ENCODE peak calls at places on chromosomes 6 and 20, in nine cellular contexts. One of them, this sample, is unnamed.

GRCh38 chr20:41783423-41784220 is 165.4 kb upstream of the CHD6 start:
- DNase-seq in HT-29: no peak
- DNase-seq in lung microvascular endothelial cell: no peak
- DNase-seq in LNCaP clone FGC: no peak
- DNase-seq in stimulated activated CD8-positive, alpha-beta memory T cell treated with anti-CD3 and anti-CD28 coated beads, Interleukin-15, amount 100 ng/mL, for 24 hours: no peak
- DNase-seq in HFFc6: no peak
- DNase-seq in left cardiac atrium: no peak
- DNase-seq in T-helper 1 cell: no peak
- DNase-seq in fibroblast of the aortic adventitia: no peak
- DNase-seq in this sample: no peak

GRCh38 chr6:41713161-41713649 is 22.2 kb downstream of the TFEB start:
- DNase-seq in HT-29: peak
- DNase-seq in lung microvascular endothelial cell: no peak
- DNase-seq in LNCaP clone FGC: no peak
- DNase-seq in stimulated activated CD8-positive, alpha-beta memory T cell treated with anti-CD3 and anti-CD28 coated beads, Interleukin-15, amount 100 ng/mL, for 24 hours: no peak
- DNase-seq in HFFc6: peak
- DNase-seq in left cardiac atrium: no peak
- DNase-seq in T-helper 1 cell: no peak
- DNase-seq in fibroblast of the aortic adventitia: peak
- DNase-seq in this sample: peak

GRCh38 chr20:45857836-45858250 is 429 bp downstream of the ZSWIM3 start:
- DNase-seq in HT-29: no peak
- DNase-seq in lung microvascular endothelial cell: no peak
- DNase-seq in LNCaP clone FGC: no peak
- DNase-seq in stimulated activated CD8-positive, alpha-beta memory T cell treated with anti-CD3 and anti-CD28 coated beads, Interleukin-15, amount 100 ng/mL, for 24 hours: no peak
- DNase-seq in HFFc6: no peak
- DNase-seq in left cardiac atrium: no peak
- DNase-seq in T-helper 1 cell: no peak
- DNase-seq in fibroblast of the aortic adventitia: no peak
- DNase-seq in this sample: no peak

GRCh38 chr6:31581511-31582229 is 554 bp downstream of the LTB start:
- DNase-seq in HT-29: no peak
- DNase-seq in lung microvascular endothelial cell: peak
- DNase-seq in LNCaP clone FGC: no peak
- DNase-seq in stimulated activated CD8-positive, alpha-beta memory T cell treated with anti-CD3 and anti-CD28 coated beads, Interleukin-15, amount 100 ng/mL, for 24 hours: no peak
- DNase-seq in HFFc6: no peak
- DNase-seq in left cardiac atrium: peak
- DNase-seq in T-helper 1 cell: no peak
- DNase-seq in fibroblast of the aortic adventitia: no peak
- DNase-seq in this sample: no peak

GRCh38 chr6:66173587-66173986 is 466.6 kb upstream of the EYS start:
- DNase-seq in HT-29: no peak
- DNase-seq in lung microvascular endothelial cell: no peak
- DNase-seq in LNCaP clone FGC: no peak
- DNase-seq in stimulated activated CD8-positive, alpha-beta memory T cell treated with anti-CD3 and anti-CD28 coated beads, Interleukin-15, amount 100 ng/mL, for 24 hours: no peak
- DNase-seq in HFFc6: no peak
- DNase-seq in left cardiac atrium: no peak
- DNase-seq in T-helper 1 cell: no peak
- DNase-seq in fibroblast of the aortic adventitia: no peak
- DNase-seq in this sample: no peak

GRCh38 chr20:22180244-22180643 is 404.1 kb downstream of the FOXA2 start:
- DNase-seq in HT-29: no peak
- DNase-seq in lung microvascular endothelial cell: no peak
- DNase-seq in LNCaP clone FGC: no peak
- DNase-seq in stimulated activated CD8-positive, alpha-beta memory T cell treated with anti-CD3 and anti-CD28 coated beads, Interleukin-15, amount 100 ng/mL, for 24 hours: no peak
- DNase-seq in HFFc6: no peak
- DNase-seq in left cardiac atrium: no peak
- DNase-seq in T-helper 1 cell: no peak
- DNase-seq in fibroblast of the aortic adventitia: no peak
- DNase-seq in this sample: no peak

GRCh38 chr6:138455746-138456392 is 43.4 kb downstream of the NHSL1 start:
- DNase-seq in HT-29: peak
- DNase-seq in lung microvascular endothelial cell: peak
- DNase-seq in LNCaP clone FGC: no peak
- DNase-seq in stimulated activated CD8-positive, alpha-beta memory T cell treated with anti-CD3 and anti-CD28 coated beads, Interleukin-15, amount 100 ng/mL, for 24 hours: no peak
- DNase-seq in HFFc6: peak
- DNase-seq in left cardiac atrium: no peak
- DNase-seq in T-helper 1 cell: no peak
- DNase-seq in fibroblast of the aortic adventitia: peak
- DNase-seq in this sample: peak

GRCh38 chr6:52020961-52021570 is 66.3 kb downstream of the PKHD1 start:
- DNase-seq in HT-29: peak
- DNase-seq in lung microvascular endothelial cell: peak
- DNase-seq in LNCaP clone FGC: no peak
- DNase-seq in stimulated activated CD8-positive, alpha-beta memory T cell treated with anti-CD3 and anti-CD28 coated beads, Interleukin-15, amount 100 ng/mL, for 24 hours: no peak
- DNase-seq in HFFc6: peak
- DNase-seq in left cardiac atrium: no peak
- DNase-seq in T-helper 1 cell: no peak
- DNase-seq in fibroblast of the aortic adventitia: peak
- DNase-seq in this sample: peak

GRCh38 chr6:128731249-128732165 is 151.4 kb upstream of the LAMA2 start:
- DNase-seq in HT-29: peak
- DNase-seq in lung microvascular endothelial cell: peak
- DNase-seq in LNCaP clone FGC: peak
- DNase-seq in stimulated activated CD8-positive, alpha-beta memory T cell treated with anti-CD3 and anti-CD28 coated beads, Interleukin-15, amount 100 ng/mL, for 24 hours: no peak
- DNase-seq in HFFc6: peak
- DNase-seq in left cardiac atrium: no peak
- DNase-seq in T-helper 1 cell: no peak
- DNase-seq in fibroblast of the aortic adventitia: peak
- DNase-seq in this sample: peak

GRCh38 chr6:143213977-143214376 is 153.3 kb downstream of the AIG1 start:
- DNase-seq in HT-29: no peak
- DNase-seq in lung microvascular endothelial cell: no peak
- DNase-seq in LNCaP clone FGC: no peak
- DNase-seq in stimulated activated CD8-positive, alpha-beta memory T cell treated with anti-CD3 and anti-CD28 coated beads, Interleukin-15, amount 100 ng/mL, for 24 hours: no peak
- DNase-seq in HFFc6: no peak
- DNase-seq in left cardiac atrium: no peak
- DNase-seq in T-helper 1 cell: no peak
- DNase-seq in fibroblast of the aortic adventitia: peak
- DNase-seq in this sample: no peak

GRCh38 chr6:73739097-73739496 is 43.1 kb downstream of the CD109 start:
- DNase-seq in HT-29: peak
- DNase-seq in lung microvascular endothelial cell: peak
- DNase-seq in LNCaP clone FGC: peak
- DNase-seq in stimulated activated CD8-positive, alpha-beta memory T cell treated with anti-CD3 and anti-CD28 coated beads, Interleukin-15, amount 100 ng/mL, for 24 hours: no peak
- DNase-seq in HFFc6: peak
- DNase-seq in left cardiac atrium: no peak
- DNase-seq in T-helper 1 cell: no peak
- DNase-seq in fibroblast of the aortic adventitia: peak
- DNase-seq in this sample: peak

GRCh38 chr6:100803264-100803663 is 77.9 kb downstream of the ASCC3 start:
- DNase-seq in HT-29: no peak
- DNase-seq in lung microvascular endothelial cell: no peak
- DNase-seq in LNCaP clone FGC: peak
- DNase-seq in stimulated activated CD8-positive, alpha-beta memory T cell treated with anti-CD3 and anti-CD28 coated beads, Interleukin-15, amount 100 ng/mL, for 24 hours: no peak
- DNase-seq in HFFc6: no peak
- DNase-seq in left cardiac atrium: no peak
- DNase-seq in T-helper 1 cell: no peak
- DNase-seq in fibroblast of the aortic adventitia: no peak
- DNase-seq in this sample: no peak

GRCh38 chr20:51747182-51747911 is 20.8 kb downstream of the ATP9A start:
- DNase-seq in HT-29: no peak
- DNase-seq in lung microvascular endothelial cell: no peak
- DNase-seq in LNCaP clone FGC: no peak
- DNase-seq in stimulated activated CD8-positive, alpha-beta memory T cell treated with anti-CD3 and anti-CD28 coated beads, Interleukin-15, amount 100 ng/mL, for 24 hours: no peak
- DNase-seq in HFFc6: no peak
- DNase-seq in left cardiac atrium: no peak
- DNase-seq in T-helper 1 cell: no peak
- DNase-seq in fibroblast of the aortic adventitia: no peak
- DNase-seq in this sample: no peak

GRCh38 chr6:44284867-44285266 is 14.6 kb downstream of the TMEM151B start:
- DNase-seq in HT-29: no peak
- DNase-seq in lung microvascular endothelial cell: no peak
- DNase-seq in LNCaP clone FGC: no peak
- DNase-seq in stimulated activated CD8-positive, alpha-beta memory T cell treated with anti-CD3 and anti-CD28 coated beads, Interleukin-15, amount 100 ng/mL, for 24 hours: no peak
- DNase-seq in HFFc6: no peak
- DNase-seq in left cardiac atrium: no peak
- DNase-seq in T-helper 1 cell: no peak
- DNase-seq in fibroblast of the aortic adventitia: no peak
- DNase-seq in this sample: no peak

GRCh38 chr6:111805511-111806181 is 67.6 kb downstream of the FYN start:
- DNase-seq in HT-29: no peak
- DNase-seq in lung microvascular endothelial cell: peak
- DNase-seq in LNCaP clone FGC: no peak
- DNase-seq in stimulated activated CD8-positive, alpha-beta memory T cell treated with anti-CD3 and anti-CD28 coated beads, Interleukin-15, amount 100 ng/mL, for 24 hours: no peak
- DNase-seq in HFFc6: peak
- DNase-seq in left cardiac atrium: no peak
- DNase-seq in T-helper 1 cell: no peak
- DNase-seq in fibroblast of the aortic adventitia: peak
- DNase-seq in this sample: peak

GRCh38 chr6:38836585-38836984 is 121.5 kb downstream of the DNAH8 start:
- DNase-seq in HT-29: no peak
- DNase-seq in lung microvascular endothelial cell: no peak
- DNase-seq in LNCaP clone FGC: no peak
- DNase-seq in stimulated activated CD8-positive, alpha-beta memory T cell treated with anti-CD3 and anti-CD28 coated beads, Interleukin-15, amount 100 ng/mL, for 24 hours: no peak
- DNase-seq in HFFc6: no peak
- DNase-seq in left cardiac atrium: no peak
- DNase-seq in T-helper 1 cell: no peak
- DNase-seq in fibroblast of the aortic adventitia: no peak
- DNase-seq in this sample: no peak

GRCh38 chr6:45310118-45310788 is 17.9 kb upstream of the RUNX2 start:
- DNase-seq in HT-29: no peak
- DNase-seq in lung microvascular endothelial cell: peak
- DNase-seq in LNCaP clone FGC: no peak
- DNase-seq in stimulated activated CD8-positive, alpha-beta memory T cell treated with anti-CD3 and anti-CD28 coated beads, Interleukin-15, amount 100 ng/mL, for 24 hours: no peak
- DNase-seq in HFFc6: no peak
- DNase-seq in left cardiac atrium: no peak
- DNase-seq in T-helper 1 cell: no peak
- DNase-seq in fibroblast of the aortic adventitia: no peak
- DNase-seq in this sample: no peak